ENCODE peak calls at places on chromosome 7, in four cellular contexts. M is H9, W is lung, C is AG04450. N is an unnamed sample.

GRCh38 chr7:128838109-128838779 is 8.0 kb downstream of the FLNC start:
- DNase-seq in M (no peak), C (no peak), W (no peak), N (no peak)

GRCh38 chr7:17937506-17938115 is 2.7 kb downstream of the SNX13 start:
- DNase-seq in W (no peak), M (no peak), C (no peak), N (no peak)

GRCh38 chr7:135584362-135585353 is 26.9 kb downstream of the NUP205 start:
- DNase-seq in M (no peak), W (no peak), C (no peak), N (no peak)

GRCh38 chr7:74099031-74099430 is 15.4 kb downstream of the LIMK1 start:
- DNase-seq in C (no peak), M (no peak), W (no peak), N (no peak)

GRCh38 chr7:20784311-20785210 is 2.1 kb downstream of the SP8 start:
- DNase-seq in M (peak), W (no peak), C (no peak), N (peak)

GRCh38 chr7:100156331-100157068 is 2.0 kb downstream of the TRAPPC14 start:
- DNase-seq in M (no peak), C (no peak), W (no peak), N (no peak)

GRCh38 chr7:54664235-54665228 is 94.5 kb downstream of the SEC61G start:
- DNase-seq in W (peak), C (no peak), M (peak), N (peak)

GRCh38 chr7:156122752-156123354 is 310.6 kb upstream of the SHH start:
- DNase-seq in M (no peak), W (no peak), C (no peak), N (no peak)

GRCh38 chr7:150756858-150757257 is 19.6 kb downstream of the GIMAP5 start:
- DNase-seq in M (no peak), W (no peak), C (no peak), N (no peak)

GRCh38 chr7:30237271-30237695 is 47.1 kb upstream of the ZNRF2 start:
- DNase-seq in C (no peak), M (no peak), W (no peak), N (no peak)

GRCh38 chr7:142960955-142961512 is 1.1 kb downstream of the KEL start:
- DNase-seq in W (no peak), M (no peak), C (no peak), N (no peak)
- TF ChIP-seq CTCF in W (no peak), M (peak), C (no peak), N (no peak)

GRCh38 chr7:12062062-12062461 is 149.0 kb upstream of the TMEM106B start:
- DNase-seq in W (no peak), M (no peak), C (no peak), N (no peak)
- TF ChIP-seq CTCF in W (no peak), M (peak), C (no peak), N (peak)

GRCh38 chr7:79332091-79332490 is 121.4 kb downstream of the MAGI2 start:
- DNase-seq in C (no peak), W (no peak), M (no peak), N (no peak)

GRCh38 chr7:79337722-79338121 is 115.7 kb downstream of the MAGI2 start:
- DNase-seq in M (no peak), W (no peak), C (no peak), N (no peak)

GRCh38 chr7:79339208-79339925 is 114.1 kb downstream of the MAGI2 start:
- DNase-seq in C (no peak), W (no peak), M (no peak), N (no peak)

GRCh38 chr7:79340212-79340611 is 113.3 kb downstream of the MAGI2 start:
- DNase-seq in W (no peak), M (no peak), C (no peak), N (no peak)

GRCh38 chr7:79334841-79335240 is 118.6 kb downstream of the MAGI2 start:
- DNase-seq in M (no peak), W (no peak), C (no peak), N (no peak)
- TF ChIP-seq CTCF in M (no peak), W (no peak), C (no peak), N (no peak)

GRCh38 chr7:130998993-130999602 is 265.1 kb upstream of the KLF14 start:
- DNase-seq in M (no peak), C (no peak), W (no peak), N (no peak)
- TF ChIP-seq CTCF in M (no peak), C (no peak), W (no peak), N (no peak)

GRCh38 chr7:121530251-121531174 is 134.4 kb upstream of the FAM3C start:
- DNase-seq in M (no peak), C (no peak), W (no peak), N (no peak)
- TF ChIP-seq CTCF in M (no peak), C (no peak), W (no peak), N (no peak)

DNA sequence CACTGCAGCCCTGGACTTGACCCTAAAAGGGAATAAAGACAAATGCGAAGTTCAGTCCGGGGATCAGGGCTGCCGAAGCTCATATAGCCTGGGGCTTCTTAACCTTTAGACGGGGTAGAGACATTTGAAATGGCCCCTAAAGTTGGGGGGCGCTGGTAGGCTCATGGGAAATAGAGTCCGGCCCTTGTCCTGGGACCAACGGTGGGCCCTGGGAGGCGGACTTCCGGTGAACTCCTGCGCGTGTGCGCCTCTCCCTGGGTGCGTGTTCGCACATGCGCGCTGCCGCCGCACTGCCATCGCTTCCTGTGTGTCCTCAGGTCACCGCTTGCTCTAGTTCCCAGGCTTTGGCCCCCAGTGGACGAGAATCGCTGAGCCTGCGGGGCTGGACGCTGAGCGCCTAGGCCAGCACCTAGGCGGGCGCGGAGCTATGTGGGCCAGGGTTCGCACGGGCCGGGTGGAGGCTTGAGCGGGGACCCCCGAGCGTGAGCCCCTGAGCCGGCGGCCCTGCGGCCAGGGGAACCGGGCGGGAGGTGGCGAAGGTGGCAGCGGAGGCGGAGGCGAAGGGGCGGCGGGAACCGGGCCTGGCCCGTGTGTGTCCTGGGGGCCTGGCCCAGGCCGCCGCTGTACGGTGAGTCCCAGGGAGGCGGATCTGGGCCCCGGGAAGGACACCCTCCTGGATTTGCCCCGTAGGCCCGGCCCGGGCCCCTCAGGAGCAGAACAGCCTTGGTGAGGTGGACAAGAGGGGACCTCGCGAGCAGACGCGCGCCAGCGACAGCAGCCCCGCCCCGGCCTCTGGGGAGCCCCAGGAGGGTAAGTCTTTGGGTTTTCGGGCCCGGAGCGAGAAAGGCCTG is 23.0 kb upstream of the ZNF12 start:
- DNase-seq in W (peak), C (peak), M (peak), N (peak)
- TF ChIP-seq CTCF in W (no peak), C (no peak), M (no peak), N (no peak)

DNA sequence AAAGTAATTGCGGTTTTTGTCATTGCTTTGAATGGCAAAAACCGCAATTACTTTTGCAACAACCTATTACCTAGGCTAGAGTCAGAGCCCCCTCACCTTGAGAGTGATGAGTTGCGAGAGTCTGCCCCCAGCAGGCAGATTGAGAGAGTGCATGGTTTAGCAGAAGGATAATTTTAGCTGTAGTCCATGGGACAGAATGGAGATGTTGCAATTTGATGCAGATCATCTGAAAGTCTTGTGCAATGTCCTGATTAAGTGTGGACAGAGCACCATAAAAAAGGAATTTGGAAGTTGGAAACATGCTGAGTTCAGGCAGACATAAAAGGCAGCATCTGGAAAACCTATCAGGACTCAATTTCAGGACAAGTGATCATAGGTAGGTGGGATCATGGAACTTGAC is 48.7 kb downstream of the GPR141 start:
- DNase-seq in C (no peak), W (peak), M (peak), N (no peak)
- TF ChIP-seq CTCF in C (no peak), W (peak), M (peak), N (peak)

GRCh38 chr7:3027005-3027404 is 16.7 kb downstream of the CARD11 start:
- DNase-seq in M (no peak), W (no peak), C (no peak), N (no peak)
- TF ChIP-seq CTCF in M (no peak), W (no peak), C (no peak), N (no peak)

N was measured in type B pancreatic cell.